ENCODE peak calls at places on chromosome 7, in seven cellular contexts. One of them, this sample, is unnamed.

GRCh38 chr7:110130669-110131068 is 960.3 kb upstream of the LRRN3 start:
- DNase-seq in CD8-positive, alpha-beta T cell: no peak
- DNase-seq in lower lobe of right lung: no peak
- DNase-seq in OCI-LY7: no peak
- DNase-seq in esophagus squamous epithelium: no peak
- DNase-seq in WERI-Rb-1: no peak
- DNase-seq in cardiac fibroblast: peak
- DNase-seq in this sample: no peak

GRCh38 chr7:70681847-70682350 is 450.0 kb upstream of the GALNT17 start:
- DNase-seq in CD8-positive, alpha-beta T cell: no peak
- DNase-seq in WERI-Rb-1: no peak
- DNase-seq in cardiac fibroblast: no peak
- DNase-seq in lower lobe of right lung: no peak
- DNase-seq in esophagus squamous epithelium: no peak
- DNase-seq in OCI-LY7: peak
- DNase-seq in this sample: peak

GRCh38 chr7:116626886-116627285 is 45.1 kb upstream of the MET start:
- DNase-seq in WERI-Rb-1: no peak
- DNase-seq in OCI-LY7: no peak
- DNase-seq in CD8-positive, alpha-beta T cell: no peak
- DNase-seq in esophagus squamous epithelium: no peak
- DNase-seq in cardiac fibroblast: no peak
- DNase-seq in lower lobe of right lung: no peak
- DNase-seq in this sample: no peak

GRCh38 chr7:132650498-132650897 is 74.2 kb upstream of the PLXNA4 start:
- DNase-seq in esophagus squamous epithelium: no peak
- DNase-seq in WERI-Rb-1: no peak
- DNase-seq in lower lobe of right lung: no peak
- DNase-seq in CD8-positive, alpha-beta T cell: no peak
- DNase-seq in cardiac fibroblast: peak
- DNase-seq in OCI-LY7: no peak
- DNase-seq in this sample: no peak

GRCh38 chr7:52955522-52955921 is 79.9 kb upstream of the POM121L12 start:
- DNase-seq in lower lobe of right lung: no peak
- DNase-seq in esophagus squamous epithelium: no peak
- DNase-seq in CD8-positive, alpha-beta T cell: no peak
- DNase-seq in cardiac fibroblast: no peak
- DNase-seq in OCI-LY7: no peak
- DNase-seq in WERI-Rb-1: no peak
- DNase-seq in this sample: no peak

GRCh38 chr7:142438235-142438922 is 180.5 kb upstream of the PRSS58 start:
- DNase-seq in lower lobe of right lung: no peak
- DNase-seq in WERI-Rb-1: peak
- DNase-seq in OCI-LY7: peak
- DNase-seq in CD8-positive, alpha-beta T cell: no peak
- DNase-seq in cardiac fibroblast: peak
- DNase-seq in esophagus squamous epithelium: no peak
- DNase-seq in this sample: peak

GRCh38 chr7:97733276-97734206 is 1.7 kb downstream of the TAC1 start:
- DNase-seq in OCI-LY7: no peak
- DNase-seq in WERI-Rb-1: peak
- DNase-seq in esophagus squamous epithelium: no peak
- DNase-seq in lower lobe of right lung: no peak
- DNase-seq in CD8-positive, alpha-beta T cell: no peak
- DNase-seq in cardiac fibroblast: no peak
- DNase-seq in this sample: no peak

GRCh38 chr7:139798221-139798620 is 20.4 kb upstream of the HIPK2 start:
- DNase-seq in esophagus squamous epithelium: no peak
- DNase-seq in WERI-Rb-1: no peak
- DNase-seq in OCI-LY7: peak
- DNase-seq in lower lobe of right lung: no peak
- DNase-seq in cardiac fibroblast: no peak
- DNase-seq in CD8-positive, alpha-beta T cell: no peak
- DNase-seq in this sample: peak

GRCh38 chr7:157612664-157613561 is 276.1 kb downstream of the DNAJB6 start:
- DNase-seq in lower lobe of right lung: no peak
- DNase-seq in CD8-positive, alpha-beta T cell: peak
- DNase-seq in WERI-Rb-1: no peak
- DNase-seq in OCI-LY7: no peak
- DNase-seq in cardiac fibroblast: no peak
- DNase-seq in esophagus squamous epithelium: no peak
- DNase-seq in this sample: no peak

GRCh38 chr7:19118896-19119301 is 1.5 kb upstream of the TWIST1 start:
- DNase-seq in lower lobe of right lung: no peak
- DNase-seq in esophagus squamous epithelium: no peak
- DNase-seq in CD8-positive, alpha-beta T cell: no peak
- DNase-seq in OCI-LY7: no peak
- DNase-seq in cardiac fibroblast: no peak
- DNase-seq in WERI-Rb-1: peak
- DNase-seq in this sample: no peak

GRCh38 chr7:156616269-156617202 is 24.0 kb upstream of the RNF32 start:
- DNase-seq in CD8-positive, alpha-beta T cell: no peak
- DNase-seq in OCI-LY7: no peak
- DNase-seq in cardiac fibroblast: no peak
- DNase-seq in WERI-Rb-1: no peak
- DNase-seq in esophagus squamous epithelium: no peak
- DNase-seq in lower lobe of right lung: no peak
- DNase-seq in this sample: no peak

GRCh38 chr7:93352881-93353280 is 120.7 kb downstream of the VPS50 start:
- DNase-seq in CD8-positive, alpha-beta T cell: no peak
- DNase-seq in cardiac fibroblast: no peak
- DNase-seq in OCI-LY7: no peak
- DNase-seq in lower lobe of right lung: no peak
- DNase-seq in esophagus squamous epithelium: no peak
- DNase-seq in WERI-Rb-1: no peak
- DNase-seq in this sample: no peak

GRCh38 chr7:36979810-36980248 is 255.5 kb upstream of the AOAH start:
- DNase-seq in OCI-LY7: no peak
- DNase-seq in CD8-positive, alpha-beta T cell: no peak
- DNase-seq in lower lobe of right lung: no peak
- DNase-seq in cardiac fibroblast: no peak
- DNase-seq in esophagus squamous epithelium: no peak
- DNase-seq in WERI-Rb-1: no peak
- DNase-seq in this sample: no peak

GRCh38 chr7:143379607-143380263 is 1.4 kb upstream of the ZYX start:
- DNase-seq in WERI-Rb-1: no peak
- DNase-seq in CD8-positive, alpha-beta T cell: no peak
- DNase-seq in esophagus squamous epithelium: no peak
- DNase-seq in cardiac fibroblast: peak
- DNase-seq in OCI-LY7: no peak
- DNase-seq in lower lobe of right lung: no peak
- DNase-seq in this sample: no peak

GRCh38 chr7:74372511-74373111 is 81.1 kb upstream of the GTF2IRD1 start:
- DNase-seq in WERI-Rb-1: no peak
- DNase-seq in OCI-LY7: no peak
- DNase-seq in esophagus squamous epithelium: no peak
- DNase-seq in CD8-positive, alpha-beta T cell: no peak
- DNase-seq in lower lobe of right lung: no peak
- DNase-seq in cardiac fibroblast: no peak
- DNase-seq in this sample: no peak
- H3K4me3 ChIP-seq in WERI-Rb-1: no peak
- H3K4me3 ChIP-seq in OCI-LY7: no peak
- H3K4me3 ChIP-seq in esophagus squamous epithelium: peak
- H3K4me3 ChIP-seq in CD8-positive, alpha-beta T cell: no peak
- H3K4me3 ChIP-seq in lower lobe of right lung: peak
- H3K4me3 ChIP-seq in cardiac fibroblast: no peak
- H3K4me3 ChIP-seq in this sample: no peak

DNA sequence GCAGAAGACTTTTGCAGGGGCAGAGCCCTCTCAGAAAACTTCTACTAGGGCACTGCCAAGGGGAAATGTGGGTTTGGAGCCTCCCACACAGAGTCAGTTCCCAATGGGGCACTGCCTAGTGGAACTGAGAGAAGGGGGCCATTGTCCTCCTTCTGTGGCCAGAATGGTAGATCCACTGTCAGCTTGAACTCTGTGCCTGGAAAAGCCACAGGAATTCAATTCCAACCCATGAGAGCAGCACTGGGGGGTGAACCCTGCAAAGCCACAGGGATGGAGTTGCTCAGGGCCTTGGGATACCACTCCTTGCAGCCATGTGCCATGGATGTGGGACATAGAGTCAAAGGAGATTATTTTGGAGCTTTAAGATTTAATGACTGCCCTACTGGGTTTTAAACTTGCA is 262.2 kb upstream of the SEMA3C start:
- DNase-seq in WERI-Rb-1: no peak
- DNase-seq in cardiac fibroblast: no peak
- DNase-seq in esophagus squamous epithelium: no peak
- DNase-seq in CD8-positive, alpha-beta T cell: no peak
- DNase-seq in OCI-LY7: no peak
- DNase-seq in lower lobe of right lung: no peak
- DNase-seq in this sample: no peak
- TF ChIP-seq CTCF in WERI-Rb-1: no peak
- TF ChIP-seq CTCF in cardiac fibroblast: no peak
- TF ChIP-seq CTCF in esophagus squamous epithelium: no peak
- TF ChIP-seq CTCF in CD8-positive, alpha-beta T cell: no peak
- TF ChIP-seq CTCF in OCI-LY7: no peak
- TF ChIP-seq CTCF in lower lobe of right lung: no peak
- TF ChIP-seq CTCF in this sample: no peak

GRCh38 chr7:7271094-7271874 is 88.9 kb downstream of the C1GALT1 start:
- DNase-seq in cardiac fibroblast: no peak
- DNase-seq in esophagus squamous epithelium: no peak
- DNase-seq in CD8-positive, alpha-beta T cell: no peak
- DNase-seq in OCI-LY7: peak
- DNase-seq in lower lobe of right lung: no peak
- DNase-seq in WERI-Rb-1: no peak
- DNase-seq in this sample: no peak
- H3K4me3 ChIP-seq in cardiac fibroblast: no peak
- H3K4me3 ChIP-seq in esophagus squamous epithelium: no peak
- H3K4me3 ChIP-seq in CD8-positive, alpha-beta T cell: no peak
- H3K4me3 ChIP-seq in OCI-LY7: no peak
- H3K4me3 ChIP-seq in lower lobe of right lung: no peak
- H3K4me3 ChIP-seq in WERI-Rb-1: no peak
- H3K4me3 ChIP-seq in this sample: no peak

GRCh38 chr7:101170617-101171441 is 5.5 kb upstream of the VGF start:
- DNase-seq in esophagus squamous epithelium: no peak
- DNase-seq in OCI-LY7: no peak
- DNase-seq in CD8-positive, alpha-beta T cell: no peak
- DNase-seq in cardiac fibroblast: no peak
- DNase-seq in WERI-Rb-1: no peak
- DNase-seq in lower lobe of right lung: no peak
- DNase-seq in this sample: no peak

GRCh38 chr7:101169838-101170531 is 4.6 kb upstream of the VGF start:
- DNase-seq in lower lobe of right lung: peak
- DNase-seq in esophagus squamous epithelium: no peak
- DNase-seq in OCI-LY7: peak
- DNase-seq in cardiac fibroblast: peak
- DNase-seq in WERI-Rb-1: peak
- DNase-seq in CD8-positive, alpha-beta T cell: peak
- DNase-seq in this sample: peak

GRCh38 chr7:101172005-101172853 is 6.9 kb upstream of the VGF start:
- DNase-seq in cardiac fibroblast: no peak
- DNase-seq in esophagus squamous epithelium: no peak
- DNase-seq in lower lobe of right lung: no peak
- DNase-seq in CD8-positive, alpha-beta T cell: no peak
- DNase-seq in OCI-LY7: peak
- DNase-seq in WERI-Rb-1: no peak
- DNase-seq in this sample: peak

GRCh38 chr7:101172854-101173751 is 7.0 kb downstream of the NAT16 start:
- DNase-seq in CD8-positive, alpha-beta T cell: no peak
- DNase-seq in esophagus squamous epithelium: no peak
- DNase-seq in OCI-LY7: no peak
- DNase-seq in lower lobe of right lung: peak
- DNase-seq in cardiac fibroblast: peak
- DNase-seq in WERI-Rb-1: no peak
- DNase-seq in this sample: no peak

DNA sequence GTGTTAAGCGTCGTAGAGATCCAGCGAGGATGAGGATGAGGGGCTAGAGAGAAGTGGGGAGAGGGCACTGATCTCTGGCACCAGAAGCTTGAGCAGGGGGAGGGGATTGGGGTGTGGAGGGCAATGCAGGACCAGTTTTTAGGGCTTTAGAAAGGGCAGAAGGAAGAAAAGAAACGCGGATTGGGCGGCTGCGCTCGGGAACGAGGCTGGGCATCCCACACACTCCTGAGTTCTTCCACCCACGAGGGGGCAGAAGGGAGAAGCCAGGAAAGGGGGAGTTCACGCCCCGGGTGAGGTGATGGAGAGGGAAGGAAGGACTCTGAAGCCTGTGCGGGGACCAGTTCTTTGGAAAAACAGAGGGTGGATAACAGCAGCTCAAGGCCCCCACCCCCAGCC is 6.1 kb upstream of the VGF start:
- DNase-seq in CD8-positive, alpha-beta T cell: no peak
- DNase-seq in cardiac fibroblast: no peak
- DNase-seq in OCI-LY7: no peak
- DNase-seq in WERI-Rb-1: peak
- DNase-seq in lower lobe of right lung: no peak
- DNase-seq in esophagus squamous epithelium: no peak
- DNase-seq in this sample: no peak
- TF ChIP-seq CTCF in CD8-positive, alpha-beta T cell: no peak
- TF ChIP-seq CTCF in cardiac fibroblast: peak
- TF ChIP-seq CTCF in OCI-LY7: no peak
- TF ChIP-seq CTCF in WERI-Rb-1: peak
- TF ChIP-seq CTCF in lower lobe of right lung: no peak
- TF ChIP-seq CTCF in esophagus squamous epithelium: no peak
- TF ChIP-seq CTCF in this sample: no peak

GRCh38 chr7:128833148-128833938 is 3.1 kb downstream of the FLNC start:
- DNase-seq in WERI-Rb-1: peak
- DNase-seq in CD8-positive, alpha-beta T cell: no peak
- DNase-seq in cardiac fibroblast: peak
- DNase-seq in lower lobe of right lung: no peak
- DNase-seq in esophagus squamous epithelium: no peak
- DNase-seq in OCI-LY7: no peak
- DNase-seq in this sample: no peak
- H3K4me3 ChIP-seq in WERI-Rb-1: peak
- H3K4me3 ChIP-seq in CD8-positive, alpha-beta T cell: no peak
- H3K4me3 ChIP-seq in cardiac fibroblast: peak
- H3K4me3 ChIP-seq in lower lobe of right lung: no peak
- H3K4me3 ChIP-seq in esophagus squamous epithelium: peak
- H3K4me3 ChIP-seq in OCI-LY7: no peak
- H3K4me3 ChIP-seq in this sample: no peak

GRCh38 chr7:4226166-4226857 is 455.8 kb upstream of the FOXK1 start:
- DNase-seq in CD8-positive, alpha-beta T cell: no peak
- DNase-seq in WERI-Rb-1: peak
- DNase-seq in cardiac fibroblast: no peak
- DNase-seq in OCI-LY7: no peak
- DNase-seq in esophagus squamous epithelium: no peak
- DNase-seq in lower lobe of right lung: no peak
- DNase-seq in this sample: no peak
- TF ChIP-seq CTCF in CD8-positive, alpha-beta T cell: no peak
- TF ChIP-seq CTCF in WERI-Rb-1: peak
- TF ChIP-seq CTCF in cardiac fibroblast: no peak
- TF ChIP-seq CTCF in OCI-LY7: no peak
- TF ChIP-seq CTCF in esophagus squamous epithelium: no peak
- TF ChIP-seq CTCF in lower lobe of right lung: no peak
- TF ChIP-seq CTCF in this sample: no peak

DNA sequence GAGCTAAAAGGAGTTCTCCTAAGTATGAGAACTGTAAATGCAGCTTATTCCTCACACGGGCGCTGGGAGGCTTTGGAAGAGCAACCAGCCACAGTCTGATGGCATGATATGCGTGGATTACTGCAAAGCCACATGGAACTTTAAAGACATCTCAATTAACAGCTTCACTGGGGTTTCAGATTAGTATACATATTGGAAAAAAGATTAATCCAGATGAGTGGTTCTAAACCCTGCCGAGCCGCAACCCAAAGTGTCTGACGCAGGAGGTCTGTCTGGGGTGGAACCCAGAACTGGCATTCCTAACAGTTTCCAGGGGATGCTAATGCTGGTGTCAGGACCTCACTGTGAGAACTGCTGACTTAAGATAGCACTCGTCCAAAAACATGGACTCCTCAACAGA is 16.1 kb downstream of the TNS3 start:
- DNase-seq in WERI-Rb-1: peak
- DNase-seq in esophagus squamous epithelium: no peak
- DNase-seq in CD8-positive, alpha-beta T cell: no peak
- DNase-seq in OCI-LY7: no peak
- DNase-seq in lower lobe of right lung: no peak
- DNase-seq in cardiac fibroblast: no peak
- DNase-seq in this sample: no peak
- H3K4me3 ChIP-seq in WERI-Rb-1: no peak
- H3K4me3 ChIP-seq in esophagus squamous epithelium: no peak
- H3K4me3 ChIP-seq in CD8-positive, alpha-beta T cell: no peak
- H3K4me3 ChIP-seq in OCI-LY7: no peak
- H3K4me3 ChIP-seq in lower lobe of right lung: no peak
- H3K4me3 ChIP-seq in cardiac fibroblast: no peak
- H3K4me3 ChIP-seq in this sample: no peak